ENCODE peak calls at places on chromosomes 16 and 17, in four cellular contexts. V is omental fat pad, Y is tibial nerve, O is nephron progenitor cell. T is an unnamed sample.

GRCh38 chr17:10613775-10614513 is 43.2 kb downstream of the MYH3 start:
- DNase-seq in V (no peak), Y (no peak), O (no peak), T (no peak)

GRCh38 chr16:85578599-85578948 is 34.5 kb upstream of the GSE1 start:
- DNase-seq in V (no peak), Y (no peak), O (no peak), T (no peak)

GRCh38 chr16:1812732-1813163 is 13.9 kb downstream of the HAGH start:
- DNase-seq in V (no peak), Y (no peak), O (peak), T (peak)

GRCh38 chr17:76135810-76136188 is 5.2 kb downstream of the FOXJ1 start:
- DNase-seq in V (no peak), Y (no peak), O (no peak), T (no peak)

GRCh38 chr17:8420041-8420934 is 15.4 kb upstream of the NDEL1 start:
- DNase-seq in V (no peak), Y (peak), O (no peak), T (no peak)

GRCh38 chr16:9316615-9317014 is 225.2 kb downstream of the HAPSTR1 start:
- DNase-seq in V (no peak), Y (no peak), O (no peak), T (no peak)

GRCh38 chr16:23679274-23679985 is 741 bp downstream of the PLK1 start:
- DNase-seq in V (no peak), Y (no peak), O (peak), T (peak)

GRCh38 chr17:49244839-49245238 is 14.3 kb upstream of the PHOSPHO1 start:
- DNase-seq in V (no peak), Y (no peak), O (no peak), T (no peak)

GRCh38 chr17:14784997-14785696 is 480.0 kb downstream of the PMP22 start:
- DNase-seq in V (no peak), Y (no peak), O (no peak), T (no peak)

GRCh38 chr17:81003711-81004335 is 12.2 kb downstream of the CHMP6 start:
- DNase-seq in V (no peak), Y (no peak), O (peak), T (peak)

GRCh38 chr16:71722801-71723536 is 1.5 kb downstream of the PHLPP2 start:
- DNase-seq in V (peak), Y (peak), O (peak), T (peak)

GRCh38 chr17:81387235-81388060 is 7.8 kb upstream of the BAHCC1 start:
- DNase-seq in V (no peak), Y (no peak), O (peak), T (peak)

GRCh38 chr16:50781518-50781917 is 39.6 kb downstream of the CYLD start:
- DNase-seq in V (no peak), Y (no peak), O (no peak), T (no peak)

GRCh38 chr17:82217120-82217529 is 4.5 kb upstream of the CCDC57 start:
- DNase-seq in V (no peak), Y (no peak), O (no peak), T (no peak)

GRCh38 chr16:83615131-83615530 is 192.6 kb upstream of the HSBP1 start:
- DNase-seq in V (no peak), Y (no peak), O (no peak), T (no peak)

GRCh38 chr16:70627696-70628095 is 18.7 kb upstream of the IL34 start:
- DNase-seq in V (no peak), Y (no peak), O (no peak), T (no peak)

GRCh38 chr16:70634861-70635260 is 11.5 kb upstream of the IL34 start:
- DNase-seq in V (no peak), Y (no peak), O (no peak), T (no peak)

GRCh38 chr16:70630960-70631745 is 15.2 kb upstream of the IL34 start:
- DNase-seq in V (no peak), Y (no peak), O (no peak), T (no peak)

GRCh38 chr16:70635356-70636016 is 10.9 kb upstream of the IL34 start:
- DNase-seq in V (no peak), Y (peak), O (peak), T (peak)

GRCh38 chr16:70632273-70632672 is 14.1 kb upstream of the IL34 start:
- DNase-seq in V (no peak), Y (no peak), O (no peak), T (no peak)
- TF ChIP-seq CTCF in V (no peak), Y (no peak), O (no peak), T (no peak)

GRCh38 chr16:3623642-3624041 is 12.2 kb upstream of the SLX4 start:
- DNase-seq in V (no peak), Y (no peak), O (no peak), T (no peak)

GRCh38 chr16:3625331-3625730 is 13.9 kb upstream of the SLX4 start:
- DNase-seq in V (no peak), Y (no peak), O (no peak), T (no peak)

DNA sequence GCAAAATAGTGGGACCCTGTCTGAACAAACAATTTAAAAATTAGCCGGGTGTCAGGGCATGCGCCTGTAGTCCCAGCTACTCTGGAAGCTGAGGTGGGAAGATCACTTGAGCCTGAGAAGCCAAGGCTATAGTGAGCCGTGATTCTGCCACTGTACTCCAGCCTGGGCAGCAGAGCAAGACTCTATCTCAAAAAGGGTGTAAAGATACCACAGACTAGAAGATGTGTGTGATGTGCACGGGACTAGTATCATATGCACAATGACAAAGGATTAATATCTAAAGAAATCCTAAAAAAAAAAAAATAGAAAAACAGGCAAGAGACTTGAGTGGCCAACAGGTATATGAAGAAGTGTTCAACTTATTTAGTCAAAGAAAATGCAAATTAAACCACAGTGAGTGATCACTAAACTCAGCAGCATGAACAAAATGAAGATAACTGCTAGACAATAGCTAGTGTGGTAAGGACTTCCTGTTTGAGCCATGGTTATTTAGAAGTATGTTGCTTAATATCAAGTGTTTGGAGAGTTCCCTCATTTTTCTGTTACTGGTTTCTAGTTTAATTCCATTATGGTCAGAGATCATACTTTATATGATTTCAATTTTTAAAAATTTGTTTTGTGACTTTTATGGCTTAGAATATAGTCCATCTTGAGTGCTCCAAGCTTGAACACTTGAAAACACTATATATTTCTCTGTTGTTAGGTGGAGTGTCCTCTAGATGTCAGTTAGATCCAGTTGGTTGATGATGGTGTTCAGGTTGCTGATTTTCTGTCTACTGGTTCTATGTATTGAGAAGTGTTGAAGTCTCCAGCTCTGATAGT is 14.7 kb upstream of the SLX4 start:
- DNase-seq in V (no peak), Y (no peak), O (no peak), T (no peak)
- TF ChIP-seq CTCF in V (no peak), Y (no peak), O (no peak), T (no peak)

DNA sequence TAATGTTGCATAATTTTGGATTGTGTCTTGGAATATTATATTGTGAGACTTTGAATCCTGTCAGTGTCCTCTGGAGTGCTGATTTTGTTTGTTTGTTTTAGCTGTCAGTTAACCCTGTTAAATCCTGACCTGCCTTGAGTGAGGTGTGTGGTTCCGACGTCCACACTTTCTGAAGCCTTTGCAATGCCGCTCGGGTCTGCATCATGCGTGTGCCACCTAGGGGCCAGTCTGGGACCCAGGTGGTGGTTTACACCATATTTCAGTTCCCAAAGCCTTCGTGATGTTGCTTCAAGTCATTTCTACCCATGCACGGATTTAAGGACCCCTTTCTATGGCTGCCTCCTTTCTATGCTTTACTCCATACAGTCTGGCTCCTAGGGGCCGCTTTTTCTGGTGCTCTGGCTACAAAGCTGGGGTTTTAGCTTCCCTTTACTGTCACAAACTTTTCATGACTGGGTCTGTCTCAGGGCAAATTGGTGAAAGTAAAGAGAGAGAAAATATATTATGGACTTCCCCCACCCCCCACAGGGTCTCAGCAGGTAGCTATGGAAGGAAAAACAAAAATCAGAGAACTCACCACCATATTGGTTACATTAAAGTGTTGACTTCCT is 11.4 kb upstream of the OR4D1 start:
- DNase-seq in V (no peak), Y (no peak), O (no peak), T (no peak)
- TF ChIP-seq CTCF in V (no peak), Y (no peak), O (peak), T (peak)

GRCh38 chr17:2420131-2420530 is 19.3 kb upstream of the MNT start:
- DNase-seq in V (no peak), Y (no peak), O (no peak), T (no peak)

GRCh38 chr17:2418572-2418971 is 17.7 kb upstream of the MNT start:
- DNase-seq in V (no peak), Y (no peak), O (no peak), T (no peak)

GRCh38 chr17:2423271-2423670 is 22.4 kb upstream of the MNT start:
- DNase-seq in V (no peak), Y (no peak), O (no peak), T (no peak)

GRCh38 chr17:2419526-2419925 is 18.7 kb upstream of the MNT start:
- DNase-seq in V (no peak), Y (no peak), O (no peak), T (no peak)

GRCh38 chr17:2421315-2422147 is 20.7 kb upstream of the MNT start:
- DNase-seq in V (no peak), Y (no peak), O (no peak), T (no peak)
- TF ChIP-seq CTCF in V (no peak), Y (no peak), O (no peak), T (peak)

DNA sequence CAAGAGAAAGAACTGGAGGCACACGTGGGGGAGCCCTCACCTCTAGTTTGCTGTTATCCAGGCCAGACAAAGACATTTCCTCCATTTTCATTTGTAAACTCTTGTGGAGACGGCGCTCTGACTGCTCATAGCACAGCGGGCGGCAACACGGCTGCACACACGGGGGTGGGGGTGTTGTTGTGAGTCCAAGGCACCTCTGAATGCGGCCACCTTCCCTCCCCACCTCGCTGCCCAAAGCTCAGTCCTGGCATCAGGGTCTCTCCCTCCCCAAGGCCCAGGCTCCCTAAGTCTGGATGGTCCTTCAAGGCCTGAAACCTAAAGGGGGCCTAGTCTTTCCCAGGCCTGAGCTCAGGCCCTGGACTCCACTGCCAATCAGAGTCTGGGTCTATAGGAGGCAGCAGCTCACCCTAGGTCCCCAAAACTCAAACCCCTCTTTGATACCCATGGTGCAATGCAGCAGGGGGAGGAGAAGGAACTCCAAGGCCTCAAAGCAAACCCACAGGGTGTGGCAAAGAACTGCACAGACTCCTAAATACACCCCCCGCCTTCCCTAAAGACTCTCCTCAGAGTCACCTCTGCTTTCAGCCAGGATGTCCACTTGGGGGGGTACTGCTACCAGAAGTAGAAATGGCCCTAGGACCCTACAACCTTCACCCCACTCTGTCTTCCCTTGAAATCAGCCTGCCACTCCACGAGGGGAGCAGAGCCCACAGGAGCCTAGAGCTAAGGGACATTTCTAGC is 1.5 kb downstream of the ATXN7L3 start:
- DNase-seq in V (no peak), Y (peak), O (no peak), T (no peak)
- TF ChIP-seq CTCF in V (no peak), Y (no peak), O (no peak), T (no peak)

GRCh38 chr17:781920-782731 is at the start of the genes GLOD4 and MRM3:
- DNase-seq in V (peak), Y (peak), O (peak), T (peak)
- TF ChIP-seq CTCF in V (no peak), Y (peak), O (peak), T (peak)

GRCh38 chr16:74770826-74771526 is 3.6 kb downstream of the FA2H start:
- DNase-seq in V (no peak), Y (no peak), O (no peak), T (no peak)

GRCh38 chr16:74767749-74768148 is 6.9 kb downstream of the FA2H start:
- DNase-seq in V (no peak), Y (no peak), O (no peak), T (no peak)

GRCh38 chr16:74769791-74770190 is 4.8 kb downstream of the FA2H start:
- DNase-seq in V (no peak), Y (no peak), O (no peak), T (no peak)

GRCh38 chr16:74768239-74768638 is 6.4 kb downstream of the FA2H start:
- DNase-seq in V (no peak), Y (no peak), O (no peak), T (no peak)

GRCh38 chr16:74766729-74767128 is 7.9 kb downstream of the FA2H start:
- DNase-seq in V (no peak), Y (no peak), O (no peak), T (no peak)
- TF ChIP-seq CTCF in V (no peak), Y (no peak), O (no peak), T (no peak)

GRCh38 chr17:43363926-43364285 is 34.9 kb upstream of the ARL4D start:
- DNase-seq in V (no peak), Y (no peak), O (no peak), T (no peak)

GRCh38 chr17:43363181-43363925 is 35.4 kb upstream of the ARL4D start:
- DNase-seq in V (no peak), Y (no peak), O (no peak), T (no peak)

GRCh38 chr17:43360376-43360738 is 38.4 kb upstream of the ARL4D start:
- DNase-seq in V (no peak), Y (peak), O (peak), T (no peak)

GRCh38 chr17:43359469-43360105 is 39.2 kb upstream of the ARL4D start:
- DNase-seq in V (no peak), Y (no peak), O (no peak), T (no peak)

DNA sequence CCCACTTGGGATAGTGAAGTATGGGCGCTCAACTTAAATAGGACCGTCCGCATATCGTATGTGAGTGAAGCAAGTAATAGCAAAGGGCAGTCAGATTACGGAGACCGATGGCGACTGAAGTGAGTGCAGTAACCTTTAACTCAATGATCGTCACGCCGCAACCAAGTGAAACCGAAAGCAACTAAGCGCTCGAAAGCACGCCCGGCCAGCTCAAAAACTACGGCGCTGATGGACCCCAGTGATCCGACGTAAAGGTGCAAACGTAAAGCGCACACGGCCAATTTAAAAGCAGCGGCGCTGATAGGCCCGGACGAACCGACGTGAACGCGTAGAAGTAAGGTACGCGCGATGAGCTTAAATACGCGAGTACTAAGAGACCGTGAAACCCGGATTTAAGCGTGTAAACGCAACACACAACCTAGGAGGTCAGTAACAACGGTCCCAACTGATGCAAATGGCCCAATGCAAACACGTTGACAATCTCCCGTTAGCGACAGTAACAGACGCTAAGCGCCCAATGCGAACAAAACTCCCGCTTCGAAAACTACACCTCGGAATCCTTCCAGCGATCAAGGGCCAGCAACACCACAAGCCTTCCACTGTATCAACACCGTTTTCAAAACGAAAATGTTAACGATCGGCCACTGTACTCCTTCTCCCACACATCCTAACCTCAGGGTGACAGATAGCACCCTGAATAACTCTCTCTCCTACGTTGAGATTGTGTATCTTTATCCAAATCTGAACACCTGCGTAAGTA is 37.9 kb upstream of the ARL4D start:
- DNase-seq in V (peak), Y (peak), O (peak), T (peak)
- TF ChIP-seq CTCF in V (no peak), Y (peak), O (no peak), T (no peak)